ENCODE peak calls at places on chromosomes 16 and 17, in four cellular contexts. O, M, Z and B are unnamed samples.

GRCh38 chr17:7856081-7856791 is 1.1 kb downstream of the NAA38 start:
- DNase-seq in M (no peak), O (no peak), Z (no peak), B (no peak)

GRCh38 chr16:88799569-88800276 is 3.9 kb upstream of the CDT1 start:
- DNase-seq in M (no peak), O (no peak), Z (no peak), B (no peak)

GRCh38 chr17:4201231-4201630 is 58.2 kb downstream of the CYB5D2 start:
- DNase-seq in O (no peak), M (no peak), Z (no peak), B (no peak)

GRCh38 chr16:31472559-31473203 is 729 bp downstream of the TGFB1I1 start:
- DNase-seq in M (peak), O (peak), Z (no peak), B (no peak)

GRCh38 chr16:27241658-27242057 is 26.9 kb downstream of the NSMCE1 start:
- DNase-seq in Z (no peak), O (no peak), M (peak), B (no peak)

GRCh38 chr16:86665319-86665675 is 86.9 kb downstream of the FOXL1 start:
- DNase-seq in O (no peak), Z (peak), M (no peak), B (no peak)

GRCh38 chr16:4395055-4395726 is 21.2 kb downstream of the CORO7 start:
- DNase-seq in Z (no peak), M (no peak), O (no peak), B (no peak)

GRCh38 chr16:72902276-72902675 is 145.7 kb downstream of the ZFHX3 start:
- DNase-seq in M (no peak), O (no peak), Z (no peak), B (no peak)

GRCh38 chr16:57756424-57757325 is 21.1 kb downstream of the KATNB1 start:
- DNase-seq in O (no peak), M (no peak), Z (no peak), B (no peak)

GRCh38 chr17:57038486-57038885 is 46.6 kb upstream of the AKAP1 start:
- DNase-seq in Z (no peak), M (no peak), O (no peak), B (no peak)

GRCh38 chr17:2419526-2419925 is 18.7 kb upstream of the MNT start:
- DNase-seq in Z (no peak), O (no peak), M (no peak), B (no peak)

GRCh38 chr16:1152651-1153259 is at the start of gene CACNA1H:
- DNase-seq in O (no peak), Z (no peak), M (no peak), B (no peak)

GRCh38 chr16:69166221-69166833 is 20.6 kb upstream of the SNTB2 start:
- DNase-seq in Z (no peak), M (no peak), O (no peak), B (no peak)

GRCh38 chr17:17205368-17206148 is 575 bp downstream of the PLD6 start:
- DNase-seq in Z (peak), O (peak), M (peak), B (no peak)

GRCh38 chr17:46191332-46192210 is 1.7 kb downstream of the KANSL1 start:
- DNase-seq in Z (no peak), O (no peak), M (no peak), B (no peak)

GRCh38 chr16:88306860-88307545 is 75.8 kb upstream of the ZNF469 start:
- DNase-seq in M (no peak), O (no peak), Z (no peak), B (no peak)

GRCh38 chr16:4500283-4500682 is 24.1 kb downstream of the HMOX2 start:
- DNase-seq in Z (no peak), M (peak), O (peak), B (no peak)

GRCh38 chr16:57589374-57589773 is 39.1 kb upstream of the ADGRG1 start:
- DNase-seq in Z (peak), M (no peak), O (no peak), B (no peak)

GRCh38 chr17:48603959-48604769 is 622 bp downstream of the HOXB6 start:
- DNase-seq in Z (no peak), M (no peak), O (peak), B (no peak)

GRCh38 chr16:65294708-65295107 is 172.8 kb upstream of the CDH11 start:
- DNase-seq in Z (no peak), O (no peak), M (no peak), B (no peak)

GRCh38 chr17:72378414-72379395 is 257.9 kb downstream of the SOX9 start:
- DNase-seq in Z (no peak), M (no peak), O (no peak), B (no peak)

GRCh38 chr17:74268052-74268451 is 6.0 kb upstream of the DNAI2 start:
- DNase-seq in M (no peak), Z (no peak), O (no peak), B (no peak)

GRCh38 chr17:48368352-48368751 is 61.7 kb downstream of the SKAP1 start:
- DNase-seq in O (no peak), M (no peak), Z (no peak), B (no peak)

GRCh38 chr16:79723583-79724168 is 123.1 kb upstream of the MAF start:
- DNase-seq in M (peak), O (no peak), Z (no peak), B (no peak)

GRCh38 chr17:15091825-15092224 is 173.3 kb downstream of the PMP22 start:
- DNase-seq in M (no peak), O (peak), Z (no peak), B (no peak)

GRCh38 chr17:43880420-43880991 is 26.8 kb downstream of the MPP2 start:
- DNase-seq in Z (no peak), O (peak), M (peak), B (no peak)

GRCh38 chr17:7407483-7408231 is at the start of gene NLGN2:
- DNase-seq in M (no peak), O (no peak), Z (no peak), B (no peak)

GRCh38 chr16:62225675-62226074 is 189.4 kb upstream of the CDH8 start:
- DNase-seq in O (no peak), Z (peak), M (peak), B (peak)

GRCh38 chr16:49700928-49701685 is 154.8 kb downstream of the ZNF423 start:
- DNase-seq in O (no peak), M (no peak), Z (no peak), B (no peak)

GRCh38 chr17:51298508-51299371 is 38.4 kb downstream of the UTP18 start:
- DNase-seq in M (no peak), Z (no peak), O (peak), B (no peak)

GRCh38 chr17:7186241-7186640 is 7.1 kb upstream of the ASGR1 start:
- DNase-seq in O (no peak), M (no peak), Z (no peak), B (no peak)

GRCh38 chr17:80220709-80221215 is 535 bp downstream of the SLC26A11 start:
- DNase-seq in Z (no peak), M (no peak), O (no peak), B (no peak)
- TF ChIP-seq POLR2AphosphoS5 in Z (no peak), M (no peak), O (no peak), B (no peak)

GRCh38 chr16:25895371-25895770 is 203.6 kb downstream of the HS3ST4 start:
- DNase-seq in Z (no peak), O (no peak), M (no peak), B (no peak)

GRCh38 chr16:25893332-25893731 is 201.6 kb downstream of the HS3ST4 start:
- DNase-seq in O (no peak), M (no peak), Z (no peak), B (no peak)

GRCh38 chr16:25896412-25896811 is 204.7 kb downstream of the HS3ST4 start:
- DNase-seq in O (no peak), Z (no peak), M (no peak), B (no peak)

GRCh38 chr16:25897677-25898076 is 205.9 kb downstream of the HS3ST4 start:
- DNase-seq in O (no peak), M (no peak), Z (no peak), B (no peak)
- H3K27ac ChIP-seq in O (no peak), M (no peak), Z (no peak), B (no peak)

GRCh38 chr17:81710514-81711308 is 1.4 kb upstream of the SLC25A10 start:
- DNase-seq in O (no peak), M (no peak), Z (no peak), B (no peak)

GRCh38 chr17:81713004-81713555 is 996 bp downstream of the SLC25A10 start:
- DNase-seq in M (no peak), O (no peak), Z (no peak), B (no peak)

GRCh38 chr17:81712468-81713003 is 452 bp downstream of the SLC25A10 start:
- DNase-seq in O (no peak), Z (no peak), M (peak), B (no peak)

GRCh38 chr17:81713556-81714411 is 1.7 kb downstream of the SLC25A10 start:
- DNase-seq in Z (no peak), O (no peak), M (peak), B (no peak)

GRCh38 chr17:81711814-81712467 is at the start of gene SLC25A10:
- DNase-seq in Z (no peak), O (peak), M (peak), B (no peak)
- TF ChIP-seq POLR2AphosphoS5 in Z (no peak), O (peak), M (peak), B (peak)

DNA sequence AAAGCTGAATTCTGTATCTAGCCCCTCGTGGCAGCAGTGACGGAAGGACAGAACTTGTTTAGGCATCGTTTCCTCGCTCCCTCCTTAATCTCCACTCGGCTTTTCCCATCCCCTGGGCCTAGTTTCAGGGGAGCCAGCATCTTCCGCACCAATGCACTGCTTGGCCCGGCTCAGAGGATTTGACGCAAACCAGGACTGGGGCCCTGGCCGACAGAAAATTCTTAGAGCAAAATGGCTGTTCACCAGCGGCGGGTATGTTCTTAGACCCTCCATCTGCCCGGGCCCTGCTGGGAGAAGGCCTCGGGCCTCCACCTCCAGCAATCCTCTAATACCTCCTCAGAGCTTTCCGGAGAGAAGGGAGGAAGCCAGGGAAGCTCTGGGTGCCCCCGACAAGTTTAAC is 54.6 kb downstream of the TBC1D16 start:
- DNase-seq in O (no peak), M (no peak), Z (no peak), B (no peak)
- H3K27ac ChIP-seq in O (no peak), M (no peak), Z (no peak), B (peak)

GRCh38 chr17:38741853-38742421 is 6.2 kb downstream of the PCGF2 start:
- DNase-seq in Z (no peak), M (peak), O (no peak), B (no peak)
- TF ChIP-seq POLR2AphosphoS5 in Z (no peak), M (peak), O (no peak), B (no peak)

DNA sequence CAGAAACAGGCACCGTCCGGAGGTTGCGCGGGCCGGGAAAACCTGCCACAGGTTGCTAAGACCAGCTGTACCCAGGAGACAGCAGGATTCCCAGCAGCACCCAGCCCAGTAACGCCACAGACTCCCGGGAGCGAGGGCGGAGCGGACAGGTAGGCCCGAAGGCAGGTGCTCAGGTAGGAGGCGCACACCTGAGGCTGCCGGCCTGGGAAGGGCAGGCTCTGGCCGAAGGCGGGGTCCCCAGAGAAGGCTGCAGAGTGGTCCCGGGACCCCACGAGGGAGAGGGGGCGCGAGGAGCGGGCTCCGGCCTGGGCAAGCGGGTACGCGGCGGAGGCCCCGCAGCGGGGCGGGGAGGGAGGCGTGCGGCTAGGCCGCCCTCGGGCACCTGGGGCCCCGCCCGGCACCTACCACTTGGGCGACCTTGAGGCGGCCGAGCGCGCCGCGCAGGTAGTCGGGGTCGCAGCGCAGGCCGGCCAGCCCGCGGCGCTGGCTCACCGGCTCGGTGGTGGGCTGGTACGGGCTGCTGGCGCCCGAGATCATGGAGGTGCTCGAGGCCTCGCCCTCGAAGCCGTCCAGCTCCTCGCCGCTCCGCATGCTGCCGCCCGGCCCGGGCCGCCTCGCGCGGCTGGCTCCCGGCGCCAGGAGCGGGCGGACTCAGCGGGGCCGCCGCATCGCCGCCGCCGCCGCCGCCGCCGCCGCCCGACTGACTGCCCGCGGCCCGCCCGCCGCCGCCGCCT is 441 bp downstream of the CMTM4 start:
- DNase-seq in M (peak), Z (no peak), O (no peak), B (no peak)
- H3K27ac ChIP-seq in M (peak), Z (no peak), O (peak), B (no peak)